ENCODE peak calls at places on chromosomes 6 and 20, in ten cellular contexts. L, D, B, R, Y, E, N, K, Q and P are unnamed samples.

GRCh38 chr6:2507016-2507415 is 243.7 kb downstream of the MYLK4 start:
- DNase-seq in L (no peak), D (no peak), B (no peak), R (no peak), Y (no peak), E (no peak), N (no peak), K (peak), Q (no peak), P (no peak)

GRCh38 chr20:43583982-43584432 is 6.7 kb upstream of the IFT52 start:
- DNase-seq in L (peak), D (peak), B (no peak), R (no peak), Y (peak), E (no peak), N (no peak), K (peak), Q (no peak), P (peak)

GRCh38 chr20:49867453-49868215 is 47.7 kb downstream of the SPATA2 start:
- DNase-seq in L (no peak), D (no peak), B (no peak), R (no peak), Y (no peak), E (no peak), N (no peak), K (no peak), Q (no peak), P (no peak)

GRCh38 chr6:143141442-143141841 is 80.8 kb downstream of the AIG1 start:
- DNase-seq in L (peak), D (peak), B (no peak), R (no peak), Y (no peak), E (no peak), N (no peak), K (no peak), Q (no peak), P (no peak)

GRCh38 chr20:52823303-52823702 is 148.9 kb upstream of the TSHZ2 start:
- DNase-seq in L (no peak), D (no peak), B (no peak), R (no peak), Y (no peak), E (no peak), N (no peak), K (no peak), Q (no peak), P (no peak)

GRCh38 chr6:157990321-157991066 is 8.8 kb downstream of the SYNJ2 start:
- DNase-seq in L (no peak), D (no peak), B (no peak), R (no peak), Y (no peak), E (peak), N (peak), K (no peak), Q (no peak), P (no peak)

GRCh38 chr6:83199865-83200230 is 6.7 kb downstream of the RWDD2A start:
- DNase-seq in L (peak), D (peak), B (no peak), R (no peak), Y (peak), E (no peak), N (no peak), K (no peak), Q (no peak), P (no peak)

GRCh38 chr6:56255370-56255769 is 8.0 kb upstream of the COL21A1 start:
- DNase-seq in L (peak), D (peak), B (no peak), R (no peak), Y (no peak), E (no peak), N (no peak), K (no peak), Q (no peak), P (no peak)

GRCh38 chr6:73523434-73524123 is 2.7 kb upstream of the EEF1A1 start:
- DNase-seq in L (peak), D (peak), B (no peak), R (no peak), Y (peak), E (peak), N (peak), K (peak), Q (peak), P (peak)

GRCh38 chr20:11143481-11143880 is 469.7 kb upstream of the JAG1 start:
- DNase-seq in L (no peak), D (no peak), B (no peak), R (no peak), Y (no peak), E (no peak), N (no peak), K (no peak), Q (no peak), P (no peak)

GRCh38 chr20:17568972-17569471 is 853 bp upstream of the DSTN start:
- DNase-seq in L (peak), D (peak), B (peak), R (peak), Y (peak), E (no peak), N (peak), K (peak), Q (peak), P (peak)

GRCh38 chr6:135014353-135014832 is 40.2 kb downstream of the HBS1L start:
- DNase-seq in L (no peak), D (no peak), B (no peak), R (no peak), Y (no peak), E (no peak), N (peak), K (no peak), Q (no peak), P (no peak)

GRCh38 chr6:166515072-166515810 is 71.2 kb downstream of the RAMACL start:
- DNase-seq in L (peak), D (peak), B (no peak), R (no peak), Y (peak), E (no peak), N (no peak), K (peak), Q (no peak), P (no peak)

GRCh38 chr20:36645998-36646397 is at the start of gene SLA2:
- DNase-seq in L (no peak), D (no peak), B (no peak), R (no peak), Y (no peak), E (peak), N (peak), K (no peak), Q (no peak), P (no peak)

GRCh38 chr6:25342784-25343183 is 63.6 kb downstream of the CARMIL1 start:
- DNase-seq in L (peak), D (peak), B (no peak), R (no peak), Y (no peak), E (no peak), N (no peak), K (peak), Q (no peak), P (peak)

GRCh38 chr6:129342243-129342642 is 367.7 kb downstream of the ARHGAP18 start:
- DNase-seq in L (peak), D (peak), B (no peak), R (no peak), Y (no peak), E (no peak), N (no peak), K (peak), Q (no peak), P (no peak)

GRCh38 chr6:161370882-161371281 is 97.0 kb upstream of the AGPAT4 start:
- DNase-seq in L (peak), D (peak), B (peak), R (peak), Y (peak), E (peak), N (peak), K (peak), Q (peak), P (peak)